ENCODE peak calls at places on chromosomes 2 and 18, in five cellular contexts. T is activated T-helper 1 cell treated with Interleukin-2 at 50 U/mL for 16 hours; I is ELR; K is stimulated activated CD8-positive, alpha-beta memory T cell treated with anti-CD3 and anti-CD28 coated beads, Interleukin-2, amount 100 ng/mL, for 1 hour; W is foreskin keratinocyte. P is an unnamed sample.

GRCh38 chr18:24414349-24415003 is 12.0 kb upstream of the IMPACT start:
- DNase-seq in T (no peak), I (no peak), K (no peak), W (no peak), P (no peak)

GRCh38 chr2:200471928-200472645 is 37.8 kb downstream of the KCTD18 start:
- DNase-seq in W (no peak), T (no peak), K (no peak), I (no peak), P (no peak)

GRCh38 chr2:207041279-207041678 is 102.0 kb downstream of the CPO start:
- DNase-seq in W (no peak), I (no peak), T (no peak), K (no peak), P (no peak)

GRCh38 chr2:130760754-130761751 is 5.7 kb downstream of the AMER3 start:
- DNase-seq in W (no peak), K (no peak), T (no peak), I (no peak), P (no peak)

GRCh38 chr2:241741016-241741415 is 6.6 kb downstream of the D2HGDH start:
- DNase-seq in T (no peak), K (no peak), I (peak), W (no peak), P (no peak)

GRCh38 chr2:134189009-134189717 is 64.7 kb upstream of the MGAT5 start:
- DNase-seq in K (no peak), W (peak), I (peak), T (no peak), P (no peak)

GRCh38 chr2:26587966-26588365 is 53.2 kb downstream of the CIB4 start:
- DNase-seq in T (no peak), W (no peak), I (no peak), K (no peak), P (no peak)

GRCh38 chr2:236928353-236929153 is 157.1 kb upstream of the COPS8 start:
- DNase-seq in I (no peak), K (no peak), T (no peak), W (no peak), P (no peak)

GRCh38 chr2:16151651-16152050 is 211.3 kb downstream of the MYCN start:
- DNase-seq in K (no peak), W (no peak), I (no peak), T (no peak), P (no peak)

P was measured in head of caudate nucleus.